ENCODE peak calls at places on chromosomes 3 and 15, in four cellular contexts. T, P, B and N are unnamed samples.

GRCh38 chr15:78216276-78217229 is 17.8 kb downstream of the ACSBG1 start:
- DNase-seq in P (no peak), T (no peak), B (no peak), N (no peak)

GRCh38 chr15:80059786-80060489 is 462 bp downstream of the ZFAND6 start:
- DNase-seq in T (no peak), P (peak; percentile 24), B (peak; percentile 83), N (peak; percentile 92)

GRCh38 chr3:180036678-180037455 is at the start of gene PEX5L:
- DNase-seq in B (peak; percentile 2), P (peak; percentile 2), T (no peak), N (peak; percentile 82)

GRCh38 chr3:59749291-59749690 is 699.5 kb upstream of the CFAP20DC start:
- DNase-seq in T (no peak), B (no peak), P (no peak), N (no peak)

GRCh38 chr3:184145120-184145524 is 10.0 kb downstream of the EIF2B5 start:
- DNase-seq in P (peak; percentile 49), B (peak; percentile 53), T (no peak), N (peak; percentile 59)

GRCh38 chr3:171481011-171481410 is 20.8 kb upstream of the TNIK start:
- DNase-seq in B (no peak), T (no peak), P (no peak), N (no peak)

GRCh38 chr3:138673641-138674040 is 65.1 kb downstream of the FAIM start:
- DNase-seq in P (peak; percentile 43), B (peak; percentile 18), T (no peak), N (no peak)

GRCh38 chr3:37770938-37771918 is 90.5 kb upstream of the CTDSPL start:
- DNase-seq in P (no peak), B (peak; percentile 38), T (no peak), N (peak; percentile 41)

GRCh38 chr3:101936419-101937331 is 87.4 kb downstream of the NFKBIZ start:
- DNase-seq in P (no peak), B (no peak), T (peak; percentile 95), N (no peak)

GRCh38 chr3:150721285-150722130 is 17.8 kb upstream of the ERICH6 start:
- DNase-seq in T (no peak), P (peak; percentile 67), B (peak; percentile 76), N (peak; percentile 73)

GRCh38 chr15:93428135-93428534 is 339.1 kb upstream of the RGMA start:
- DNase-seq in B (no peak), T (no peak), P (no peak), N (no peak)

GRCh38 chr3:16741103-16741758 is 136.0 kb upstream of the DAZL start:
- DNase-seq in B (no peak), T (no peak), P (no peak), N (no peak)

GRCh38 chr3:42052132-42052866 is 38.9 kb upstream of the TRAK1 start:
- DNase-seq in P (no peak), T (no peak), B (no peak), N (no peak)

GRCh38 chr15:34070003-34070402 is 31.0 kb upstream of the AVEN start:
- DNase-seq in T (no peak), B (peak; percentile 14), P (no peak), N (no peak)

DNA sequence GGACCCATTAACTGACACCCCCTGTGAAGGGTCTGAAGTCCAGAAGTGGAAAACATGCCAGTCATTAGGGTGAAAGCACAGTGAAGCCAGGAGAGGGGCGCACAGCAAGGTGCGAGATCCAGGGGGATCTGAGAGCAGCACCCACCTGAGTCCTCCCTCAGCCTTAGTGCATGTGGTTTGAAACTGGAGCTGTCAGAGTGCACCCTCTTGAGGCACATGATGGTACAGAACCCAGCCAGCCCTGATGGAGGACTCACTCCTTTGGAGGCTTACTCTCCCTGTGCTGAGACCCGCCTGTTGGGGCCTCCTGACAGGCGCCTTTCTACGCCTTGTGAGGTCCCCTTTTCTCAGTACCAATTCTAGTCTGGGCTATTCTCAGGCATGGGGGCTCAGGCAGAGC is 77.8 kb downstream of the IL20RB start:
- DNase-seq in B (peak; percentile 40), T (no peak), P (peak; percentile 33), N (no peak)
- TF ChIP-seq NFIC in B (no peak), T (no peak), P (no peak), N (no peak)

GRCh38 chr15:81293728-81294500 is 30.0 kb downstream of the STARD5 start:
- DNase-seq in T (peak; percentile 98), P (no peak), B (no peak), N (peak; percentile 50)
- TF ChIP-seq NFIC in T (no peak), P (no peak), B (no peak), N (no peak)

GRCh38 chr3:182909318-182910040 is 70.9 kb downstream of the DCUN1D1 start:
- DNase-seq in T (no peak), P (no peak), B (peak; percentile 33), N (peak; percentile 33)
- TF ChIP-seq NFIC in T (no peak), P (no peak), B (no peak), N (no peak)

DNA sequence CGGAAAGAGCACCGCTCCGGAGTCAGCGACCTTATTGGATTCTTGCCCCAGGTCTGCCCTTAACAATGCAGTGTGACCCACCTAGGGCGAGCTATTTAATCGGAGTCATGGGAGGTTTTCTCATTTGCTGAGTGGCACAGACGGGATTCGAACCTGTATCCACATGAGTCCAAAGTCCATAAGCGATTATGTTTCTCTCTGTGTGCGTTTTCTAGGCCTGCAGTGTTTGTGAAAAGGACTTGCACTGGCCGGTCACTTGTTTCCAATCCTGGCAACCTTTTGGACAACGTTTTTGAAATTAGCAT is 686 bp upstream of the HDGFL3 start:
- DNase-seq in P (no peak), T (no peak), B (no peak), N (no peak)
- TF ChIP-seq NFIC in P (no peak), T (no peak), B (no peak), N (no peak)

DNA sequence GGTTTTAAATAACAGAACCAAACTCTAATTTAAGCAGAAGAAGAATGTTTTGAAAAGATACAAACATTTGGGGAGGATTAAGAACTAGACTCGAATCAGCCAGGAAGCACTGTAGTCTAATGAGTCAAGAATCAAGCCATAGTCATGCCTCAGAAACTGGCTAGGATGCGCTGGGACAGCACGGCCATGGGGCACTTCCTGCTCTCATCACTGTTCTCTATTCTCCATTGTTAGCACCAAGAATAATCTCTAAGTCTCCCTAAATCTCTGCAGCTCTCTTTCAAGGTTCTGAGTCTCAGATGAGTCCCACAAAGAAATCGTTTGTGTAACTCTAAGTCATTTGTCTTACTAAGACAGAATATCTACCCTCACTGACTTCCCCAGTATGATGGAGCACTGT is 399.0 kb upstream of the KCNMB2 start:
- DNase-seq in B (no peak), T (no peak), P (no peak), N (no peak)
- TF ChIP-seq NFIC in B (no peak), T (no peak), P (no peak), N (no peak)